ENCODE peak calls at places on chromosomes 16 and 17, in ten cellular contexts. U is uterus, F is HFFc6, H is suprapubic skin, Q is body of pancreas, B is Calu3, J is neural crest cell, Y is brain microvascular endothelial cell, R is progenitor cell of endocrine pancreas, W is HL-60. Z is an unnamed sample.

GRCh38 chr17:44124118-44124438 is 637 bp upstream of the HDAC5 start:
- DNase-seq in B (no peak), H (no peak), J (no peak), U (no peak), W (no peak), Y (no peak), R (no peak), Q (no peak), F (no peak), Z (no peak)

GRCh38 chr16:54291107-54291980 is 4.8 kb upstream of the IRX3 start:
- DNase-seq in J (peak), F (no peak), R (no peak), Y (no peak), Q (no peak), H (no peak), B (no peak), U (no peak), W (no peak), Z (no peak)

GRCh38 chr16:6684076-6684673 is 648.5 kb upstream of the RBFOX1 start:
- DNase-seq in J (peak), R (no peak), H (no peak), F (no peak), Y (peak), W (no peak), B (peak), U (no peak), Q (peak), Z (no peak)

GRCh38 chr17:81510524-81510797 is 2.1 kb downstream of the ACTG1 start:
- DNase-seq in Q (no peak), Y (no peak), F (no peak), W (no peak), B (no peak), U (no peak), H (no peak), R (no peak), J (no peak), Z (no peak)

GRCh38 chr16:50265260-50265659 is 1.1 kb upstream of the ADCY7 start:
- DNase-seq in R (no peak), Q (no peak), U (no peak), B (peak), J (no peak), W (no peak), Y (no peak), F (peak), H (peak), Z (no peak)

GRCh38 chr16:48011888-48012658 is 143.7 kb downstream of the ABCC12 start:
- DNase-seq in Y (no peak), U (no peak), R (no peak), W (no peak), H (no peak), B (no peak), Q (no peak), J (no peak), F (no peak), Z (no peak)

GRCh38 chr17:76265624-76266243 is 586 bp downstream of the UBALD2 start:
- DNase-seq in W (no peak), H (no peak), Y (no peak), R (peak), U (peak), B (peak), F (peak), Q (peak), J (peak), Z (peak)

GRCh38 chr16:63787014-63787413 is 1334.8 kb downstream of the CDH11 start:
- DNase-seq in R (no peak), Y (no peak), W (no peak), J (no peak), H (no peak), F (no peak), Q (no peak), U (no peak), B (no peak), Z (no peak)

GRCh38 chr17:64615025-64615677 is 47.0 kb downstream of the SMURF2 start:
- DNase-seq in B (no peak), Q (no peak), H (no peak), Y (no peak), F (peak), R (no peak), U (no peak), J (no peak), W (no peak), Z (no peak)

GRCh38 chr16:69542974-69543373 is 22.8 kb upstream of the NFAT5 start:
- DNase-seq in F (no peak), H (no peak), J (no peak), B (no peak), Y (no peak), Q (no peak), R (no peak), W (no peak), U (no peak), Z (no peak)

GRCh38 chr17:39928868-39929651 is 1.5 kb downstream of the LRRC3C start:
- DNase-seq in W (no peak), Q (peak), H (no peak), F (peak), J (no peak), Y (peak), U (no peak), B (no peak), R (no peak), Z (no peak)

GRCh38 chr17:78351449-78352006 is 8.3 kb downstream of the SOCS3 start:
- DNase-seq in H (peak), Q (peak), W (peak), U (peak), F (peak), J (no peak), R (no peak), B (no peak), Y (peak), Z (no peak)

GRCh38 chr17:35376245-35376644 is 2.8 kb upstream of the SLFN11 start:
- DNase-seq in U (no peak), R (no peak), J (no peak), F (peak), Y (no peak), H (no peak), B (no peak), W (no peak), Q (no peak), Z (no peak)

GRCh38 chr16:53099318-53100130 is 44.7 kb downstream of the CHD9 start:
- DNase-seq in U (peak), R (peak), H (peak), J (no peak), Q (peak), Y (peak), F (peak), B (peak), W (peak), Z (peak)

GRCh38 chr17:49497147-49498036 is 2.3 kb downstream of the NGFR start:
- DNase-seq in H (no peak), Y (no peak), Q (no peak), F (no peak), W (no peak), J (peak), R (peak), B (peak), U (peak), Z (peak)

GRCh38 chr16:86990451-86990850 is 326.7 kb downstream of the C16orf95 start:
- DNase-seq in U (no peak), H (peak), F (no peak), B (no peak), R (no peak), Q (no peak), J (no peak), W (no peak), Y (no peak), Z (no peak)

GRCh38 chr17:73566905-73567782 is 77.1 kb downstream of the SDK2 start:
- DNase-seq in Q (no peak), U (no peak), F (no peak), B (no peak), R (no peak), H (no peak), W (no peak), Y (no peak), J (no peak), Z (no peak)

GRCh38 chr16:64910351-64910750 is 211.5 kb downstream of the CDH11 start:
- DNase-seq in Q (peak), Y (peak), U (peak), W (no peak), R (no peak), J (no peak), F (peak), H (no peak), B (no peak), Z (no peak)

GRCh38 chr16:81889896-81890634 is 111.0 kb downstream of the PLCG2 start:
- DNase-seq in F (peak), W (peak), J (peak), H (no peak), B (peak), Q (peak), R (peak), Y (peak), U (peak), Z (peak)

GRCh38 chr17:41308918-41309359 is at the start of gene KRTAP16-1:
- DNase-seq in Q (no peak), H (no peak), Y (no peak), B (no peak), U (no peak), J (no peak), W (no peak), R (no peak), F (no peak), Z (no peak)

GRCh38 chr16:28494141-28494851 is at the start of gene APOBR:
- DNase-seq in Y (no peak), Q (peak), U (no peak), F (no peak), B (no peak), H (no peak), R (no peak), W (peak), J (no peak), Z (no peak)

GRCh38 chr16:66441586-66442375 is 14.7 kb downstream of the BEAN1 start:
- DNase-seq in U (no peak), H (peak), Q (no peak), W (no peak), B (no peak), J (no peak), Y (peak), F (peak), R (no peak), Z (no peak)

GRCh38 chr17:39955726-39956225 is 7.0 kb upstream of the GSDMA start:
- DNase-seq in H (no peak), Y (no peak), W (no peak), U (no peak), R (no peak), B (no peak), F (no peak), J (no peak), Q (no peak), Z (no peak)

GRCh38 chr16:29987371-29988085 is 7.9 kb downstream of the HIRIP3 start:
- DNase-seq in W (no peak), Q (no peak), R (no peak), F (no peak), U (no peak), B (no peak), J (no peak), H (no peak), Y (no peak), Z (no peak)

GRCh38 chr17:75927286-75927922 is 13.4 kb downstream of the FBF1 start:
- DNase-seq in Y (no peak), H (no peak), J (peak), U (no peak), W (no peak), F (no peak), R (no peak), B (peak), Q (peak), Z (no peak)

GRCh38 chr17:39618252-39618913 is 8.4 kb upstream of the PPP1R1B start:
- DNase-seq in J (no peak), Y (no peak), U (no peak), W (no peak), B (peak), Q (no peak), H (no peak), F (no peak), R (no peak), Z (no peak)

GRCh38 chr17:76793775-76794174 is 55.9 kb downstream of the MFSD11 start:
- DNase-seq in Q (no peak), R (no peak), W (no peak), B (peak), J (no peak), Y (peak), H (no peak), U (no peak), F (peak), Z (no peak)

GRCh38 chr16:67773099-67773498 is 33.3 kb downstream of the RANBP10 start:
- DNase-seq in U (peak), Y (peak), W (no peak), H (no peak), F (no peak), B (no peak), J (no peak), R (no peak), Q (peak), Z (no peak)

GRCh38 chr17:67375054-67375427 is 2.0 kb upstream of the PITPNC1 start:
- DNase-seq in H (no peak), Q (no peak), B (no peak), Y (no peak), U (no peak), W (no peak), R (no peak), J (no peak), F (no peak), Z (no peak)

GRCh38 chr17:36940313-36941264 is 3.3 kb downstream of the LHX1 start:
- DNase-seq in J (no peak), W (no peak), Q (no peak), R (no peak), B (no peak), U (no peak), H (no peak), F (no peak), Y (no peak), Z (no peak)

GRCh38 chr17:36600936-36601302 is 464 bp upstream of the MRM1 start:
- DNase-seq in U (no peak), R (no peak), Y (no peak), F (no peak), J (no peak), B (no peak), H (no peak), Q (no peak), W (no peak), Z (no peak)

GRCh38 chr17:46736100-46736499 is 82.4 kb downstream of the WNT3 start:
- DNase-seq in F (no peak), H (no peak), B (no peak), W (no peak), R (no peak), Y (no peak), Q (no peak), J (no peak), U (no peak), Z (no peak)
- TF ChIP-seq CTCF in F (no peak), H (no peak), B (no peak), W (no peak), R (no peak), Y (no peak), Q (no peak), J (no peak), U (no peak), Z (no peak)

GRCh38 chr17:6714315-6714874 is 1.2 kb upstream of the SLC13A5 start:
- DNase-seq in F (no peak), R (no peak), J (no peak), W (no peak), H (no peak), B (no peak), U (no peak), Y (no peak), Q (no peak), Z (no peak)

GRCh38 chr17:6713918-6714271 is 726 bp upstream of the SLC13A5 start:
- DNase-seq in H (no peak), Y (no peak), F (no peak), B (no peak), Q (no peak), W (no peak), R (no peak), U (no peak), J (no peak), Z (no peak)

GRCh38 chr17:6712854-6713129 is 377 bp downstream of the SLC13A5 start:
- DNase-seq in U (no peak), F (no peak), B (no peak), R (no peak), J (no peak), Y (no peak), H (no peak), Q (no peak), W (no peak), Z (no peak)

GRCh38 chr17:6712058-6712853 is 913 bp downstream of the SLC13A5 start:
- DNase-seq in W (no peak), Q (no peak), J (no peak), R (no peak), B (peak), H (no peak), U (no peak), Y (no peak), F (no peak), Z (peak)

DNA sequence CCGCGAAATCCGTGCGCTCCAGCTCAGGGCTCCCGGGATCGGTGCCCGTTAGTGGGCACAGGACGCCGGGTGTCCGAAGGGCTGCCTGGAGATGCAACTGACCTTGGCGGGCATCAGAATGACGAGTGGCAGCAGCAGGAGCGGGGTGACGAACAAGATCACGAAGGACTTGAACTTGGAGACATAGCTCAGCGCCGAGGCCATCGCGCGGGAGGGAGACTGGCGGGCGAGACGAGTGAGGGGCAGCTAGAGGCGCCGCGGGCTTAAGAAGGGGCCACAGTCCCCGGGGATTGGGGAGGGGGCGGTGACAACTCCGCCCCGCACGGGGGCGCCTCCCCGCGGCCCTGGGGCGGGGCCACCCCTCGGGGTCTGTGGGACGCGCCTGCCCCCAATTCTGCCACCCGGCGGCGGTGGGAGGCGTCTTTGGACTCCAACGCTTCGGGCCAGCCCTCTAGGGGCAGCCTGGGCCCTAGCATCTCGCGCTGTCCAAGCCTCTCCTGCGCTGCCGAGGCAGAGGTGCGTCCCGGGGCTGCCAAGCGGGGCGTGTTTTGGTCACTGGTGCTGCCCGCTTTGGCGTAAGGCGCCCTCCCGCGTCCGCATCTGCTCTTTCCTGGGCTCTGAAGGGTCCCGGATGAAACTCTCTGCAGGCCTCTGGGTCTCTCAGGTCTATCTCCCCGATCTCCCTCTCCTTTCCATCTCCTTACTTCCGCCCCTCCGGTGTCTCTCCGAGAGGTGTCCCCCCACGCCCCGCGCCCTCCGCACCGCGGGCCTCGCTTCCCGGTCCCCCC is at the start of gene SLC13A5:
- DNase-seq in R (peak), U (no peak), Y (no peak), Q (peak), J (peak), H (no peak), W (no peak), B (peak), F (no peak), Z (peak)
- TF ChIP-seq CTCF in R (peak), U (no peak), Y (peak), Q (no peak), J (peak), H (no peak), W (no peak), B (peak), F (peak), Z (no peak)

GRCh38 chr16:23505942-23506605 is 4.2 kb downstream of the GGA2 start:
- DNase-seq in H (no peak), J (no peak), F (no peak), U (no peak), W (no peak), B (no peak), Q (peak), Y (peak), R (no peak), Z (no peak)
- TF ChIP-seq CTCF in H (no peak), J (no peak), F (peak), U (no peak), W (no peak), B (no peak), Q (no peak), Y (peak), R (no peak), Z (no peak)

DNA sequence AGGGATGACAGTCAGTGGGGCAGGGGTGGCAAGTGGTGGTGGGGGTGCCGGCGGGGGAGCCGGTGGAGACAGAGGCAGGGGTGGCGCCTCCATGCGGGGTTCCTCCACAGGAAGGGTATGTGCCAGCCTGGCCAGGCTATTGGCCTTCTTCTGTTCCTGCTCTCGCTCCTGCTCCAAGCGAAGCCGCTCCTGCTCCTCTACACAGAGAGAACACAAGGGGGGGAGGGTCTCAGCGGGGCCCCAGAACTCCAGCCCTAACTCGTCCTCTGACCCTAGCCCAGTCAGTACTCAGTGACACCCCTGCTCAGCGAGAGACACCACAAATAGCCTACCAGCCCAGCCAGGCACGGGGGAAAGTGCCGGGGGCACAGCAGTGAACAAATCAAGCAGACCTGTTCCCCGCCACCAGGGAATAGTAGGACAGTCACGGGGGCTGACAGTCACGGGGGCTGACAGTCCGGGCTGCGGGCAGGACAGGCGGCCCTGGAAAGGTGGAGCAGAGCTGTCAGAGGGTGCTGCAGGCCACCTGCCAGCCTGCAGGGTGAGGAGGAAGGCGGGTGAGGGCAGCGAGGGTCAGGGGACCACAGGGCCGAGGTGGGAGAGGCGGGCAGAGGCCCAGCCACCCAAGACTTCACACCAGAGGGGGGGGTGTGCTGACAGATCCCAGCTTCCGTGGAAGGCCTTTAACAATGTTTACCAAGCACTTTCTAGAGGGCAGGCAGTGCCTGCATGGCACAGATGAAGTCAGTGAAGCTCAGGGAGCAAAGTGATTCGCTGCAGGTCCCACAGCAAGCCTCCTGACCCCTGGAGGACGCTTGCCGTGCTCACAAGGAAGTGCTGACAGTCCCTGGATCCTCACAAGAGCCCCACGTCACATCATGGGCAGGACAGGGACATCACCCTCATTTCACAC is 5.3 kb downstream of the MNT start:
- DNase-seq in W (no peak), F (peak), Y (peak), Q (peak), U (no peak), H (no peak), R (no peak), B (peak), J (no peak), Z (no peak)
- TF ChIP-seq CTCF in W (no peak), F (peak), Y (peak), Q (no peak), U (no peak), H (no peak), R (no peak), B (no peak), J (no peak), Z (no peak)

GRCh38 chr17:74792586-74792985 is 16.4 kb upstream of the NAT9 start:
- DNase-seq in R (no peak), J (no peak), H (no peak), Q (no peak), U (no peak), W (no peak), B (no peak), F (no peak), Y (no peak), Z (no peak)
- TF ChIP-seq CTCF in R (no peak), J (no peak), H (no peak), Q (no peak), U (no peak), W (no peak), B (no peak), F (no peak), Y (no peak), Z (no peak)

Z was measured in mesothelial cell of epicardium.